ENCODE peak calls at places on chromosomes 16 and 17, in eight cellular contexts. One of them, this sample, is unnamed.

GRCh38 chr17:35191001-35191695 is 3.0 kb downstream of the SLC35G3 start:
- DNase-seq in CD8-positive, alpha-beta T cell: no peak
- DNase-seq in HEK293T: no peak
- DNase-seq in neuronal stem cell: no peak
- DNase-seq in trophoblast cell: no peak
- DNase-seq in H1: no peak
- DNase-seq in NCI-H1105: no peak
- DNase-seq in cardiac fibroblast: no peak
- DNase-seq in this sample: no peak

GRCh38 chr16:76502555-76502954 is 225.4 kb downstream of the CNTNAP4 start:
- DNase-seq in CD8-positive, alpha-beta T cell: no peak
- DNase-seq in HEK293T: no peak
- DNase-seq in neuronal stem cell: no peak
- DNase-seq in trophoblast cell: no peak
- DNase-seq in H1: no peak
- DNase-seq in NCI-H1105: no peak
- DNase-seq in cardiac fibroblast: no peak
- DNase-seq in this sample: no peak

GRCh38 chr16:62738631-62739030 is 702.4 kb upstream of the CDH8 start:
- DNase-seq in CD8-positive, alpha-beta T cell: no peak
- DNase-seq in HEK293T: no peak
- DNase-seq in neuronal stem cell: no peak
- DNase-seq in trophoblast cell: no peak
- DNase-seq in H1: no peak
- DNase-seq in NCI-H1105: peak; percentile 5
- DNase-seq in cardiac fibroblast: no peak
- DNase-seq in this sample: no peak

GRCh38 chr17:7328840-7329359 is at the start of gene NEURL4:
- DNase-seq in CD8-positive, alpha-beta T cell: no peak
- DNase-seq in HEK293T: no peak
- DNase-seq in neuronal stem cell: no peak
- DNase-seq in trophoblast cell: no peak
- DNase-seq in H1: no peak
- DNase-seq in NCI-H1105: no peak
- DNase-seq in cardiac fibroblast: no peak
- DNase-seq in this sample: no peak

GRCh38 chr17:79953335-79953734 is 82.3 kb downstream of the TBC1D16 start:
- DNase-seq in CD8-positive, alpha-beta T cell: no peak
- DNase-seq in HEK293T: no peak
- DNase-seq in neuronal stem cell: no peak
- DNase-seq in trophoblast cell: no peak
- DNase-seq in H1: no peak
- DNase-seq in NCI-H1105: no peak
- DNase-seq in cardiac fibroblast: no peak
- DNase-seq in this sample: no peak

GRCh38 chr17:76659928-76660614 is 16.5 kb upstream of the ST6GALNAC1 start:
- DNase-seq in CD8-positive, alpha-beta T cell: no peak
- DNase-seq in HEK293T: no peak
- DNase-seq in neuronal stem cell: no peak
- DNase-seq in trophoblast cell: peak; percentile 88
- DNase-seq in H1: no peak
- DNase-seq in NCI-H1105: no peak
- DNase-seq in cardiac fibroblast: no peak
- DNase-seq in this sample: no peak

GRCh38 chr16:66850115-66850815 is 6.1 kb downstream of the CA7 start:
- DNase-seq in CD8-positive, alpha-beta T cell: no peak
- DNase-seq in HEK293T: no peak
- DNase-seq in neuronal stem cell: no peak
- DNase-seq in trophoblast cell: no peak
- DNase-seq in H1: no peak
- DNase-seq in NCI-H1105: no peak
- DNase-seq in cardiac fibroblast: no peak
- DNase-seq in this sample: no peak

GRCh38 chr17:62862251-62862650 is 54.1 kb upstream of the MARCHF10 start:
- DNase-seq in CD8-positive, alpha-beta T cell: no peak
- DNase-seq in HEK293T: no peak
- DNase-seq in neuronal stem cell: no peak
- DNase-seq in trophoblast cell: peak; percentile 69
- DNase-seq in H1: peak; percentile 8
- DNase-seq in NCI-H1105: no peak
- DNase-seq in cardiac fibroblast: peak; percentile 17
- DNase-seq in this sample: no peak

GRCh38 chr17:8160741-8161221 is 2.0 kb downstream of the VAMP2 start:
- DNase-seq in CD8-positive, alpha-beta T cell: no peak
- DNase-seq in HEK293T: no peak
- DNase-seq in neuronal stem cell: no peak
- DNase-seq in trophoblast cell: no peak
- DNase-seq in H1: no peak
- DNase-seq in NCI-H1105: no peak
- DNase-seq in cardiac fibroblast: no peak
- DNase-seq in this sample: no peak

GRCh38 chr16:4837733-4838501 is 9.2 kb downstream of the GLYR1 start:
- DNase-seq in CD8-positive, alpha-beta T cell: no peak
- DNase-seq in HEK293T: no peak
- DNase-seq in neuronal stem cell: no peak
- DNase-seq in trophoblast cell: no peak
- DNase-seq in H1: no peak
- DNase-seq in NCI-H1105: no peak
- DNase-seq in cardiac fibroblast: no peak
- DNase-seq in this sample: no peak

GRCh38 chr17:68679882-68680281 is 78.7 kb upstream of the FAM20A start:
- DNase-seq in CD8-positive, alpha-beta T cell: no peak
- DNase-seq in HEK293T: no peak
- DNase-seq in neuronal stem cell: no peak
- DNase-seq in trophoblast cell: no peak
- DNase-seq in H1: no peak
- DNase-seq in NCI-H1105: no peak
- DNase-seq in cardiac fibroblast: no peak
- DNase-seq in this sample: no peak

GRCh38 chr17:76570877-76571471 is 14.7 kb downstream of the ST6GALNAC2 start:
- DNase-seq in CD8-positive, alpha-beta T cell: no peak
- DNase-seq in HEK293T: no peak
- DNase-seq in neuronal stem cell: no peak
- DNase-seq in trophoblast cell: no peak
- DNase-seq in H1: no peak
- DNase-seq in NCI-H1105: no peak
- DNase-seq in cardiac fibroblast: no peak
- DNase-seq in this sample: no peak

GRCh38 chr17:44112284-44113280 is 10.9 kb downstream of the HDAC5 start:
- DNase-seq in CD8-positive, alpha-beta T cell: no peak
- DNase-seq in HEK293T: no peak
- DNase-seq in neuronal stem cell: no peak
- DNase-seq in trophoblast cell: no peak
- DNase-seq in H1: no peak
- DNase-seq in NCI-H1105: no peak
- DNase-seq in cardiac fibroblast: no peak
- DNase-seq in this sample: no peak

GRCh38 chr17:41835800-41836549 is at the start of gene NT5C3B:
- DNase-seq in CD8-positive, alpha-beta T cell: peak; percentile 50
- DNase-seq in HEK293T: peak; percentile 98
- DNase-seq in neuronal stem cell: peak; percentile 41
- DNase-seq in trophoblast cell: peak; percentile 35
- DNase-seq in H1: peak; percentile 76
- DNase-seq in NCI-H1105: peak; percentile 30
- DNase-seq in cardiac fibroblast: no peak
- DNase-seq in this sample: peak; percentile 64

GRCh38 chr16:5321925-5322324 is 224.3 kb upstream of the EEF2KMT start:
- DNase-seq in CD8-positive, alpha-beta T cell: no peak
- DNase-seq in HEK293T: no peak
- DNase-seq in neuronal stem cell: no peak
- DNase-seq in trophoblast cell: no peak
- DNase-seq in H1: no peak
- DNase-seq in NCI-H1105: no peak
- DNase-seq in cardiac fibroblast: peak; percentile 0
- DNase-seq in this sample: no peak

GRCh38 chr16:26709175-26709574 is 357.6 kb upstream of the C16orf82 start:
- DNase-seq in CD8-positive, alpha-beta T cell: no peak
- DNase-seq in HEK293T: no peak
- DNase-seq in neuronal stem cell: no peak
- DNase-seq in trophoblast cell: no peak
- DNase-seq in H1: no peak
- DNase-seq in NCI-H1105: no peak
- DNase-seq in cardiac fibroblast: no peak
- DNase-seq in this sample: no peak

GRCh38 chr16:68386628-68387027 is 61.7 kb downstream of the SMPD3 start:
- DNase-seq in CD8-positive, alpha-beta T cell: no peak
- DNase-seq in HEK293T: no peak
- DNase-seq in neuronal stem cell: no peak
- DNase-seq in trophoblast cell: no peak
- DNase-seq in H1: no peak
- DNase-seq in NCI-H1105: no peak
- DNase-seq in cardiac fibroblast: no peak
- DNase-seq in this sample: no peak

GRCh38 chr16:58041628-58041955 is 16.0 kb downstream of the MMP15 start:
- DNase-seq in CD8-positive, alpha-beta T cell: no peak
- DNase-seq in HEK293T: no peak
- DNase-seq in neuronal stem cell: no peak
- DNase-seq in trophoblast cell: no peak
- DNase-seq in H1: no peak
- DNase-seq in NCI-H1105: no peak
- DNase-seq in cardiac fibroblast: no peak
- DNase-seq in this sample: no peak

GRCh38 chr17:29256116-29256515 is 9.5 kb downstream of the CRYBA1 start:
- DNase-seq in CD8-positive, alpha-beta T cell: no peak
- DNase-seq in HEK293T: no peak
- DNase-seq in neuronal stem cell: no peak
- DNase-seq in trophoblast cell: no peak
- DNase-seq in H1: no peak
- DNase-seq in NCI-H1105: no peak
- DNase-seq in cardiac fibroblast: no peak
- DNase-seq in this sample: no peak

GRCh38 chr16:74271879-74272278 is 24.7 kb upstream of the PSMD7 start:
- DNase-seq in CD8-positive, alpha-beta T cell: no peak
- DNase-seq in HEK293T: no peak
- DNase-seq in neuronal stem cell: no peak
- DNase-seq in trophoblast cell: no peak
- DNase-seq in H1: peak; percentile 7
- DNase-seq in NCI-H1105: no peak
- DNase-seq in cardiac fibroblast: peak; percentile 9
- DNase-seq in this sample: no peak

GRCh38 chr16:29729116-29729521 is 16.7 kb downstream of the C16orf54 start:
- DNase-seq in CD8-positive, alpha-beta T cell: no peak
- DNase-seq in HEK293T: peak; percentile 67
- DNase-seq in neuronal stem cell: peak; percentile 36
- DNase-seq in trophoblast cell: peak; percentile 19
- DNase-seq in H1: no peak
- DNase-seq in NCI-H1105: no peak
- DNase-seq in cardiac fibroblast: peak; percentile 59
- DNase-seq in this sample: peak; percentile 17

GRCh38 chr16:74700206-74701040 is at the start of gene MLKL:
- DNase-seq in CD8-positive, alpha-beta T cell: peak; percentile 43
- DNase-seq in HEK293T: no peak
- DNase-seq in neuronal stem cell: no peak
- DNase-seq in trophoblast cell: peak; percentile 36
- DNase-seq in H1: no peak
- DNase-seq in NCI-H1105: no peak
- DNase-seq in cardiac fibroblast: peak; percentile 64
- DNase-seq in this sample: peak; percentile 43

GRCh38 chr17:47895254-47895855 is 681 bp upstream of the SP2 start:
- DNase-seq in CD8-positive, alpha-beta T cell: no peak
- DNase-seq in HEK293T: no peak
- DNase-seq in neuronal stem cell: no peak
- DNase-seq in trophoblast cell: peak; percentile 85
- DNase-seq in H1: no peak
- DNase-seq in NCI-H1105: no peak
- DNase-seq in cardiac fibroblast: peak; percentile 52
- DNase-seq in this sample: no peak

GRCh38 chr16:9072806-9073341 is 18.6 kb upstream of the HAPSTR1 start:
- DNase-seq in CD8-positive, alpha-beta T cell: no peak
- DNase-seq in HEK293T: no peak
- DNase-seq in neuronal stem cell: no peak
- DNase-seq in trophoblast cell: peak; percentile 77
- DNase-seq in H1: no peak
- DNase-seq in NCI-H1105: no peak
- DNase-seq in cardiac fibroblast: peak; percentile 90
- DNase-seq in this sample: no peak

GRCh38 chr17:80270836-80271235 is 10.2 kb downstream of the RNF213 start:
- DNase-seq in CD8-positive, alpha-beta T cell: no peak
- DNase-seq in HEK293T: peak; percentile 85
- DNase-seq in neuronal stem cell: peak; percentile 58
- DNase-seq in trophoblast cell: no peak
- DNase-seq in H1: peak; percentile 90
- DNase-seq in NCI-H1105: no peak
- DNase-seq in cardiac fibroblast: peak; percentile 45
- DNase-seq in this sample: peak; percentile 63

GRCh38 chr16:85582177-85582888 is 30.8 kb upstream of the GSE1 start:
- DNase-seq in CD8-positive, alpha-beta T cell: no peak
- DNase-seq in HEK293T: no peak
- DNase-seq in neuronal stem cell: no peak
- DNase-seq in trophoblast cell: no peak
- DNase-seq in H1: no peak
- DNase-seq in NCI-H1105: no peak
- DNase-seq in cardiac fibroblast: no peak
- DNase-seq in this sample: no peak

GRCh38 chr16:50802000-50802399 is 60.1 kb downstream of the CYLD start:
- DNase-seq in CD8-positive, alpha-beta T cell: no peak
- DNase-seq in HEK293T: no peak
- DNase-seq in neuronal stem cell: no peak
- DNase-seq in trophoblast cell: no peak
- DNase-seq in H1: no peak
- DNase-seq in NCI-H1105: no peak
- DNase-seq in cardiac fibroblast: peak; percentile 34
- DNase-seq in this sample: no peak

GRCh38 chr16:23323224-23324030 is 21.3 kb downstream of the SCNN1B start:
- DNase-seq in CD8-positive, alpha-beta T cell: no peak
- DNase-seq in HEK293T: no peak
- DNase-seq in neuronal stem cell: no peak
- DNase-seq in trophoblast cell: no peak
- DNase-seq in H1: no peak
- DNase-seq in NCI-H1105: no peak
- DNase-seq in cardiac fibroblast: no peak
- DNase-seq in this sample: no peak

GRCh38 chr17:13592427-13592826 is 9.3 kb downstream of the HS3ST3A1 start:
- DNase-seq in CD8-positive, alpha-beta T cell: no peak
- DNase-seq in HEK293T: no peak
- DNase-seq in neuronal stem cell: no peak
- DNase-seq in trophoblast cell: no peak
- DNase-seq in H1: no peak
- DNase-seq in NCI-H1105: no peak
- DNase-seq in cardiac fibroblast: no peak
- DNase-seq in this sample: no peak

GRCh38 chr17:65553646-65554567 is 7.5 kb downstream of the AXIN2 start:
- DNase-seq in CD8-positive, alpha-beta T cell: no peak
- DNase-seq in HEK293T: no peak
- DNase-seq in neuronal stem cell: no peak
- DNase-seq in trophoblast cell: no peak
- DNase-seq in H1: no peak
- DNase-seq in NCI-H1105: no peak
- DNase-seq in cardiac fibroblast: no peak
- DNase-seq in this sample: no peak

GRCh38 chr16:18979936-18980335 is 3.8 kb upstream of the TMC7 start:
- DNase-seq in CD8-positive, alpha-beta T cell: no peak
- DNase-seq in HEK293T: no peak
- DNase-seq in neuronal stem cell: no peak
- DNase-seq in trophoblast cell: no peak
- DNase-seq in H1: no peak
- DNase-seq in NCI-H1105: no peak
- DNase-seq in cardiac fibroblast: no peak
- DNase-seq in this sample: no peak

GRCh38 chr17:80746262-80746935 is 201.8 kb downstream of the RPTOR start:
- DNase-seq in CD8-positive, alpha-beta T cell: no peak
- DNase-seq in HEK293T: no peak
- DNase-seq in neuronal stem cell: no peak
- DNase-seq in trophoblast cell: no peak
- DNase-seq in H1: no peak
- DNase-seq in NCI-H1105: no peak
- DNase-seq in cardiac fibroblast: no peak
- DNase-seq in this sample: no peak

GRCh38 chr16:66382966-66383299 is 16.4 kb downstream of the CDH5 start:
- DNase-seq in CD8-positive, alpha-beta T cell: no peak
- DNase-seq in HEK293T: peak; percentile 45
- DNase-seq in neuronal stem cell: no peak
- DNase-seq in trophoblast cell: peak; percentile 50
- DNase-seq in H1: no peak
- DNase-seq in NCI-H1105: no peak
- DNase-seq in cardiac fibroblast: peak; percentile 85
- DNase-seq in this sample: no peak

GRCh38 chr17:77322534-77323412 is 182.0 kb downstream of the SEC14L1 start:
- DNase-seq in CD8-positive, alpha-beta T cell: no peak
- DNase-seq in HEK293T: peak; percentile 45
- DNase-seq in neuronal stem cell: peak; percentile 33
- DNase-seq in trophoblast cell: peak; percentile 94
- DNase-seq in H1: no peak
- DNase-seq in NCI-H1105: no peak
- DNase-seq in cardiac fibroblast: peak; percentile 99
- DNase-seq in this sample: no peak

This sample was measured in endothelial cell.